ENCODE peak calls at places on chromosomes 7 and 10, in eight cellular contexts. E is NCI-H1694; L is stimulated activated CD8-positive, alpha-beta memory T cell treated with anti-CD3 and anti-CD28 coated beads, Interleukin-2, amount 100 ng/mL, for 48 hours; Q is bronchial epithelial cell; P is thyroid gland; T is iPS DF 6.9; G is GM13977; O is ACHN. C is an unnamed sample.

GRCh38 chr7:106640368-106641141 is 20.4 kb downstream of the CCDC71L start:
- DNase-seq in O (no peak), L (no peak), E (no peak), T (no peak), G (no peak), P (no peak), Q (peak), C (no peak)

GRCh38 chr7:30751696-30752273 is at the start of gene INMT:
- DNase-seq in T (no peak), L (no peak), O (no peak), P (no peak), Q (no peak), E (no peak), G (no peak), C (no peak)

GRCh38 chr7:40369641-40370277 is 235.0 kb downstream of the SUGCT start:
- DNase-seq in E (no peak), G (no peak), T (no peak), L (no peak), O (no peak), P (no peak), Q (no peak), C (no peak)

GRCh38 chr7:138169441-138169851 is 93.2 kb downstream of the AKR1D1 start:
- DNase-seq in Q (no peak), L (no peak), T (peak), G (no peak), O (no peak), P (no peak), E (no peak), C (no peak)

GRCh38 chr7:31747553-31747952 is 60.5 kb downstream of the PPP1R17 start:
- DNase-seq in Q (peak), P (no peak), E (no peak), O (no peak), L (no peak), T (no peak), G (no peak), C (no peak)

GRCh38 chr7:33849004-33849403 is 56.3 kb upstream of the BMPER start:
- DNase-seq in L (no peak), P (no peak), G (no peak), T (no peak), E (no peak), O (no peak), Q (no peak), C (no peak)

GRCh38 chr7:29486191-29486700 is 77.4 kb upstream of the PRR15 start:
- DNase-seq in E (no peak), P (no peak), Q (no peak), G (no peak), T (no peak), L (no peak), O (no peak), C (no peak)

GRCh38 chr10:124672181-124672638 is 72.0 kb downstream of the FAM53B start:
- DNase-seq in L (no peak), G (no peak), Q (no peak), O (no peak), E (no peak), P (no peak), T (no peak), C (no peak)

GRCh38 chr7:138170959-138171703 is 94.9 kb downstream of the AKR1D1 start:
- DNase-seq in O (no peak), G (no peak), L (no peak), P (no peak), Q (no peak), T (no peak), E (no peak), C (no peak)

GRCh38 chr10:49768731-49769130 is 6.6 kb upstream of the OGDHL start:
- DNase-seq in E (no peak), O (no peak), G (no peak), L (no peak), Q (no peak), T (no peak), P (no peak), C (no peak)

GRCh38 chr7:105885386-105886111 is 9.2 kb upstream of the ATXN7L1 start:
- DNase-seq in E (peak), Q (no peak), T (no peak), G (no peak), L (no peak), O (no peak), P (peak), C (peak)

GRCh38 chr7:98365863-98366561 is 34.9 kb downstream of the BAIAP2L1 start:
- DNase-seq in E (no peak), P (no peak), T (no peak), G (no peak), L (no peak), O (no peak), Q (no peak), C (no peak)

GRCh38 chr10:121709674-121710073 is 111.4 kb upstream of the FGFR2 start:
- DNase-seq in E (no peak), L (no peak), O (no peak), T (no peak), P (no peak), G (no peak), Q (no peak), C (no peak)

C was measured in body of pancreas.